ENCODE peak calls at places on chromosome 1, in eight cellular contexts. Q is body of pancreas, X is tibial nerve, A is ovary, P is sigmoid colon, O is GM12892, B is suprapubic skin, Z is NB4. I is an unnamed sample.
A peak's percentile ranks its signal among the peaks of the same experiment; 100 is the strongest.

GRCh38 chr1:162175393-162175792 is 105.9 kb downstream of the NOS1AP start:
- DNase-seq in A (no peak), O (no peak), X (no peak), P (no peak), Q (no peak), B (no peak), Z (no peak), I (no peak)

GRCh38 chr1:32992489-32993214 is 28.0 kb upstream of the RNF19B start:
- DNase-seq in X (peak; percentile 74), P (peak; percentile 83), Z (peak; percentile 99), Q (peak; percentile 55), O (peak; percentile 59), A (peak; percentile 36), B (peak; percentile 89), I (peak; percentile 58)

GRCh38 chr1:162696286-162696862 is 64.1 kb downstream of the DDR2 start:
- DNase-seq in P (peak; percentile 95), X (peak; percentile 64), O (no peak), A (peak; percentile 90), Q (peak; percentile 33), B (peak; percentile 76), Z (no peak), I (no peak)

GRCh38 chr1:10181154-10181553 is 29.2 kb upstream of the KIF1B start:
- DNase-seq in P (no peak), Q (no peak), X (no peak), Z (no peak), O (no peak), B (no peak), A (no peak), I (no peak)

GRCh38 chr1:147613506-147613905 is 56.8 kb downstream of the ACP6 start:
- DNase-seq in O (no peak), Z (no peak), B (no peak), P (no peak), A (no peak), Q (no peak), X (no peak), I (no peak)

GRCh38 chr1:27099904-27100796 is 54.8 kb downstream of the SLC9A1 start:
- DNase-seq in X (no peak), P (peak; percentile 86), B (no peak), Z (peak; percentile 6), Q (no peak), A (peak; percentile 81), O (no peak), I (no peak)

GRCh38 chr1:202130275-202130646 is 7.5 kb downstream of the GPR37L1 start:
- DNase-seq in O (no peak), B (no peak), A (peak; percentile 49), X (no peak), Z (no peak), P (peak; percentile 71), Q (no peak), I (no peak)

GRCh38 chr1:44786138-44786840 is 1.7 kb downstream of the BEST4 start:
- DNase-seq in A (peak; percentile 83), P (peak; percentile 87), X (no peak), O (peak; percentile 79), Z (peak; percentile 53), B (peak; percentile 83), Q (peak; percentile 82), I (no peak)

GRCh38 chr1:203276916-203277535 is 28.3 kb upstream of the BTG2 start:
- DNase-seq in Q (peak; percentile 12), X (no peak), O (no peak), A (peak; percentile 61), P (peak; percentile 86), B (no peak), Z (no peak), I (no peak)

GRCh38 chr1:203276408-203276807 is 28.9 kb upstream of the BTG2 start:
- DNase-seq in B (no peak), Z (no peak), X (no peak), O (no peak), P (no peak), Q (no peak), A (no peak), I (no peak)

GRCh38 chr1:203278885-203279406 is 26.4 kb upstream of the BTG2 start:
- DNase-seq in Z (no peak), O (no peak), A (no peak), P (no peak), Q (no peak), B (no peak), X (no peak), I (no peak)

GRCh38 chr1:203280061-203280460 is 25.3 kb upstream of the BTG2 start:
- DNase-seq in P (no peak), Z (no peak), O (no peak), X (no peak), A (no peak), B (no peak), Q (no peak), I (no peak)

DNA sequence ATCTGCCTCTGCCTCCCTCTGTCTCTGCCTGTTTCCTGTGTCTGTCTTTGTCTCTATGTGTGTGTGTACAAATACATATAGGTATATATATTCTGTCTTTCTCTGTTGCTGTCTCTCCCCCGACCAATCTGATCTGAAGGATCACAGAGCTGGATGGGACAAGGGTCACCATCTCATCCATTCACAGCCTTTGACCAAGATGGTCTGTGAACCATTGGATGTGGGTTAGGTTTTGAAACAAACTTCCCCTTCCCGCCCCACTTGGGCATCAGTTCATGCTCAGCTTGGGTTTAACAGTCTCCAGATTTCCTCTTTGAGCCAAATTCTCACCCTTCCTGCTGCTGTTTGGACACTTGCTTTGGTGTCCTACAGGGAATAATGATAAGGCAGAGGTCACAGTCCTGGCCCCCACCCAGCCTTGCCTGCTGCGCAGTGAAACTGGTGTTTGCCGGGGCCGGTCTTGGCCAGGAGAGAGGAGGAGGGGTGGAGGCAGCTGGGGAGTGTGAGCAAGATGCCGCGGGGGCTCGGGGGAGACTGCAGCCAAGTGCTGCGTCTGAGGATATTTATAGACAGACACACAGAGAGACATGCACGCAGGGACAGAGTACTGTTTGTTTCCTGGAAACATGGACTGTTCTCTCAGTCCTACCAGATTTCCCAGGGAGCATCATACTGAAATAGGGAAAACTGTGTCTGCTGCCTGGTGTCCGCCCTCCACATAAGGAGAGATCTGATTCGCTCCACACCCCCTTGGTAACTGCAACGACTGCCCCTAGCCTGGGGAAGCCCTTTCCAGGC is 27.0 kb upstream of the BTG2 start:
- DNase-seq in A (peak; percentile 98), O (no peak), B (peak; percentile 94), X (peak; percentile 92), P (peak; percentile 99), Q (peak; percentile 73), Z (peak; percentile 45), I (peak; percentile 70)
- TF ChIP-seq POLR2A in A (peak; percentile 62), O (peak; percentile 30), B (peak; percentile 44), X (no peak), P (peak; percentile 38), Q (peak; percentile 36), Z (no peak), I (no peak)

DNA sequence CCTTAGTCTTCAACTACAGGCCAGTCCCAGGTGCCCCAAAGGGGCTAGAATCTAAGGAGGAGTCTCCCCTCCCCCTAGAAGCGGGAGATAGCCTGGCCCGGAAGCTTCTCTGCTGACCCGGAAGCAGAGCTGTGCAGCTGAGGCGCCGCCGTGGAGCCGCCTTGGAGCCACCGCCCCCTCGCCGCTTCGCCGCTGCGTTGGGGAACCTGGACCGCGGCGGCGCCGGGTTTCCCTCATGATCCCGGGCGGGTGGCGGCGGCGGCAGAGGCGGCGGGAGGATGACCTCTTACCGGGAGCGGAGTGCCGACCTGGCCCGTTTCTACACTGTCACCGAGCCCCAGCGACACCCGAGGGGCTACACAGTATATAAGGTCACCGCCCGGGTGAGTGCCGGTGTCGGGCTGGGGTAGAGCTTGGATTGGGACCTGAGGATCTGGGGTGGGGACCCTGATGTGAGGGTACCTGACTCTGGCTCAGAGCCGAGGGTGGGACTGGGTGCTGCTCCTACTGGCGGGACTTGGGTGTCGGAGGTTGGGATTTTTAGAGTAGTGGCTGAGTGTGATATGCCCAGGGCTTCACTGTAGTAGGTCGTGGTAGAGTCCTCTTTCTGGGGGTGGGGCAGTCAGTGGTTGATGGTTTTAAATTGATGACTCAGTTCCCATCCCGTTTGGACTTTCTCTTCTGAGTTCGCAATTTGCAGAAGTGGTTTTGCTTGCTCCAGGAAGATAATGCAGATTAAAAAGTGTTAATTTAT is at the start of gene RPS6KC1:
- DNase-seq in X (peak; percentile 59), A (peak; percentile 77), O (peak; percentile 83), Z (peak; percentile 92), B (peak; percentile 88), P (peak; percentile 91), Q (peak; percentile 80), I (peak; percentile 90)
- TF ChIP-seq POLR2A in X (no peak), A (no peak), O (peak; percentile 58), Z (no peak), B (no peak), P (no peak), Q (peak; percentile 53), I (peak; percentile 35)

DNA sequence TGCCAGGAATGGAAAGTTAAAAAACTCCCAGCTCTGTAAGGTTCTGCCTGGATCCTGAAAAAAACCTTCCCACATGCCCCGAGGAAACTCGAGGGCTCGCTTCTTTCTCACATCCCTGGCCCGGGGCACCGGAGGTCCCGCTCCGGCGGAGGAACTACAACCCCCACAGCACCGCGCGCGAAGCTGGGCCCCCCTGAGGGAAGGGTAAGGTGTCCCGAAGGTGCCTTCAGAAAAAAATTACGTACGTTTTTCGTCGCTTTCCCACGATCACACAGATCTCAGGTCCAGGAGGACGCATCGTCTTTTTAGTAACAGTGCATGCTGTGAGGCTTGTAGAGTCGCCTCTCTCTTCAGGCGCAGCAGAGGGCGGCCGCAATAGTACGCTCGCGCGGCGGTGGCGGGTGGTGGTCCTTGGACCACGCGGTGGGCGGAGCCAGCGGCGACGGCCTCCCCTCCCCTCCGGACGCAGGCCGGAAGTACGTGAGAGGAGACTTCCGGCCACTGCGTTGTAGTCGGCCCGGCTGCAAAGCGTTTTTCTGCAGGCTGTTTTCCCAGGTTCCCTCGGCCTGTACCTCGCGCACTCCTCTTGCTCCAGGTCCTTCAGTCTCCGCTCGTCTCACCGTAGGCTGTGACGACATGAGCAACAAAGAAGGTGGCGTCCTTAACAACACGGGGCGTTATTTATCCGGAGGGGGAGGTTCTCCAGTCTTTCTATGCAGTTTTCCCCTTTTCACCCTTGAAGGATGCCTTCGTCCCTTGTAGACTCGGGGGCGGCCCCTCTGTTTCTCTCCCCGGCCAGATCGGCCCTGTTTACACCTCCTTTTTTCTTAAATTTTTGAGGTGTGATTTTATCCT is at the start of gene TSNAX:
- DNase-seq in X (peak; percentile 81), B (peak; percentile 93), Q (peak; percentile 93), O (peak; percentile 76), A (peak; percentile 90), P (peak; percentile 95), Z (peak; percentile 95), I (peak; percentile 94)
- TF ChIP-seq POLR2A in X (peak; percentile 83), B (peak; percentile 86), Q (peak; percentile 91), O (peak; percentile 95), A (peak; percentile 88), P (peak; percentile 95), Z (peak; percentile 88), I (peak; percentile 85)

DNA sequence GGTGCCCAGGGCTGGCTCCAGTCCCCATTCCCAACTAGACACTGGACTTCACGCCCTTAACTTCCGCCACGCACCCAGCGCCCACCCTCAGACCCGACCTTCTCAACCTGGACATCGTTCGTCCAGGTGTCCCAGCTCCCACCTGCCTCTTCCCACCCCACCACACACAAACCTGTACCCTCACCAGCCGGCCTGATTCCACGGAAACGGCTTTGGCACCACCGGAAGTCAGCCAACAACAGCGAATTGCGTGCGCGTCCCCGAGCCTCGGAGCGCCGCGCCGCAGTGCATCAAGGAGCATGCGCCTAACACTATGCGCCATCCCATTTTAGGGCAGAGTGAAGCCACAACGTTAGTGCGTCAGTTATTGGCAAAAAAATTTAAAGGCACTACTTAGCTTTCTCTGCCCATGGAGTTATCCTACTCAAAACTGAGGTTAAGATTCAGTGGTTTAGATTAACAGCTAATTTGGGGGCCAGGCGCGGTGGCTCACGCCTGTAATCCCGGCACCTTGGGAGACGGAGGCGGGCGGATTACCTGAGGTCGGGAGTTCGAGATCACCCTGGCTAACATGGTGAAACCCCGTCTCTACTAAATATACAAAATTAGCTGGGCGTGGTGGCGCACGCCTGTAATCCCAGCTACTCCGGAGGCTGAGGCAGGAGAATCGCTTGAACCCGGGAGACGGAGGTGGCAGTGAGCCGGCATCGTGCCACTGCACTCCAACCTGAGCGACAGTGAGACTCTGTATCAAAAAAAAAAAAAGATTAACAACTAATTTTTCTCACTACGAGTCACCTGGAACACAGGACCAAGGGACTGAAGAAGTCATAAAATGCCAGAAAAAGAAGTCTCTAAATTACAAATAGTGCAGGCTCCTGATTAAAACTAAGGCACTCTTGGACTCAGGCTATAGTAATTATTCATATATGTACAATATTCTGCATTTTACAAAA is at the start of gene GON4L:
- DNase-seq in Q (peak; percentile 90), Z (peak; percentile 93), O (peak; percentile 91), X (peak; percentile 79), B (peak; percentile 93), A (peak; percentile 88), P (peak; percentile 94), I (peak; percentile 92)
- TF ChIP-seq POLR2A in Q (peak; percentile 67), Z (peak; percentile 78), O (peak; percentile 90), X (no peak), B (peak; percentile 55), A (peak; percentile 52), P (no peak), I (peak; percentile 49)